ENCODE peak calls at places on chromosomes 2 and 18, in five cellular contexts. Y, P, R, L and X are unnamed samples.

GRCh38 chr2:1752751-1753150 is 8.4 kb upstream of the PXDN start:
- DNase-seq in Y (no peak), P (no peak), R (no peak), L (no peak), X (no peak)

GRCh38 chr18:49859725-49860124 is 46.4 kb upstream of the ACAA2 start:
- DNase-seq in Y (no peak), P (no peak), R (no peak), L (no peak), X (no peak)

GRCh38 chr2:138475394-138475793 is 26.2 kb upstream of the SPOPL start:
- DNase-seq in Y (no peak), P (no peak), R (no peak), L (peak; percentile 29), X (no peak)

GRCh38 chr2:189124175-189124574 is 55.4 kb downstream of the COL5A2 start:
- DNase-seq in Y (no peak), P (no peak), R (no peak), L (no peak), X (no peak)

GRCh38 chr2:225002656-225003045 is 39.6 kb downstream of the DOCK10 start:
- DNase-seq in Y (no peak), P (no peak), R (no peak), L (no peak), X (no peak)

GRCh38 chr18:43634994-43635393 is 357.7 kb upstream of the SYT4 start:
- DNase-seq in Y (no peak), P (no peak), R (no peak), L (no peak), X (no peak)

GRCh38 chr2:99421469-99421868 is 68.3 kb downstream of the REV1 start:
- DNase-seq in Y (no peak), P (no peak), R (no peak), L (no peak), X (no peak)

GRCh38 chr18:77082316-77082715 is 50.3 kb downstream of the MBP start:
- DNase-seq in Y (no peak), P (no peak), R (no peak), L (no peak), X (no peak)

GRCh38 chr18:48229445-48230052 is 179.6 kb downstream of the ZBTB7C start:
- DNase-seq in Y (no peak), P (no peak), R (peak; percentile 28), L (no peak), X (peak; percentile 59)

GRCh38 chr18:1513519-1513918 is 608.8 kb downstream of the ADCYAP1 start:
- DNase-seq in Y (no peak), P (no peak), R (no peak), L (no peak), X (no peak)

GRCh38 chr2:180196419-180196977 is 189.4 kb upstream of the CWC22 start:
- DNase-seq in Y (no peak), P (no peak), R (no peak), L (no peak), X (no peak)

GRCh38 chr2:128414351-128414750 is 95.7 kb upstream of the HS6ST1 start:
- DNase-seq in Y (no peak), P (no peak), R (no peak), L (no peak), X (no peak)

GRCh38 chr2:101981484-101981883 is 10.3 kb upstream of the IL1R2 start:
- DNase-seq in Y (no peak), P (no peak), R (no peak), L (no peak), X (no peak)

GRCh38 chr2:69216535-69217332 is 170.3 kb downstream of the GFPT1 start:
- DNase-seq in Y (no peak), P (peak; percentile 57), R (no peak), L (no peak), X (peak; percentile 21)

GRCh38 chr18:77248873-77249582 is 620 bp upstream of the GALR1 start:
- DNase-seq in Y (no peak), P (no peak), R (no peak), L (no peak), X (no peak)

GRCh38 chr2:200306969-200307811 is 697 bp downstream of the SPATS2L start:
- DNase-seq in Y (peak; percentile 18), P (peak; percentile 73), R (peak; percentile 38), L (peak; percentile 82), X (peak; percentile 65)

GRCh38 chr18:26547302-26548143 is 830 bp downstream of the KCTD1 start:
- DNase-seq in Y (peak; percentile 55), P (peak; percentile 78), R (peak; percentile 84), L (peak; percentile 92), X (peak; percentile 70)